ENCODE peak calls at places on chromosomes 11 and 22, in eight cellular contexts. H is A549, O is SK-N-SH, Z is IMR-90, W is K562, G is GM12878, M is H1, A is HepG2. N is an unnamed sample.

GRCh38 chr11:110759972-110760381 is 47.7 kb upstream of the ARHGAP20 start:
- DNase-seq in H (no peak), W (no peak), Z (peak), G (no peak), M (no peak), O (no peak), A (no peak), N (no peak)

GRCh38 chr11:122893131-122893530 is 10.6 kb downstream of the JHY start:
- DNase-seq in W (no peak), G (no peak), A (no peak), H (no peak), O (no peak), Z (no peak), M (no peak), N (no peak)

GRCh38 chr11:111623527-111624030 is 21.3 kb downstream of the SIK2 start:
- DNase-seq in O (no peak), Z (no peak), G (peak), M (no peak), H (no peak), W (no peak), A (peak), N (no peak)

GRCh38 chr11:19559746-19560145 is 152.9 kb upstream of the NAV2 start:
- DNase-seq in W (no peak), Z (no peak), O (peak), H (no peak), A (no peak), G (no peak), M (no peak), N (no peak)

GRCh38 chr11:126647735-126648134 is 292.2 kb downstream of the ST3GAL4 start:
- DNase-seq in H (peak), G (no peak), M (no peak), W (no peak), Z (peak), A (no peak), O (no peak), N (peak)

GRCh38 chr11:117722074-117722473 is 74.9 kb downstream of the DSCAML1 start:
- DNase-seq in G (no peak), H (no peak), W (no peak), A (no peak), O (no peak), M (no peak), Z (no peak), N (no peak)

GRCh38 chr22:46057206-46057605 is 80.2 kb upstream of the WNT7B start:
- DNase-seq in G (no peak), H (no peak), O (no peak), M (no peak), Z (no peak), W (no peak), A (no peak), N (no peak)

GRCh38 chr11:119779195-119780071 is 50.4 kb upstream of the NECTIN1 start:
- DNase-seq in G (no peak), O (peak), H (no peak), M (no peak), Z (no peak), A (no peak), W (no peak), N (no peak)

GRCh38 chr11:2313051-2313951 is 11.5 kb downstream of the TSPAN32 start:
- DNase-seq in Z (no peak), W (peak), A (no peak), H (no peak), G (no peak), O (no peak), M (no peak), N (no peak)

GRCh38 chr11:2775626-2776350 is 76.0 kb upstream of the KCNQ1OT1 start:
- DNase-seq in H (no peak), G (no peak), W (no peak), A (no peak), Z (no peak), O (no peak), M (no peak), N (no peak)

GRCh38 chr11:9861860-9862725 is 198.2 kb downstream of the SWAP70 start:
- DNase-seq in O (peak), M (no peak), A (peak), Z (peak), W (peak), G (peak), H (peak), N (peak)

GRCh38 chr11:94544832-94545640 is 1.3 kb downstream of the FUT4 start:
- DNase-seq in O (no peak), W (no peak), G (no peak), H (no peak), A (no peak), M (no peak), Z (no peak), N (no peak)

GRCh38 chr22:41888638-41889200 is 26.2 kb downstream of the SHISA8 start:
- DNase-seq in H (no peak), O (no peak), M (no peak), G (no peak), A (no peak), Z (peak), W (no peak), N (no peak)

GRCh38 chr11:68550485-68550817 is 89.9 kb downstream of the PPP6R3 start:
- DNase-seq in G (no peak), O (no peak), A (no peak), Z (peak), W (no peak), H (no peak), M (no peak), N (no peak)
- TF ChIP-seq RAD21 in G (no peak), O (no peak), A (no peak), Z (no peak), W (no peak), H (no peak), M (no peak), N (no peak)

GRCh38 chr11:16801288-16801980 is 63.0 kb downstream of the C11orf58 start:
- DNase-seq in M (no peak), W (no peak), Z (no peak), A (no peak), O (no peak), H (no peak), G (no peak), N (no peak)
- TF ChIP-seq RAD21 in M (no peak), W (no peak), Z (no peak), A (no peak), O (no peak), H (no peak), G (no peak), N (no peak)

GRCh38 chr11:113193894-113194293 is 120.5 kb upstream of the TTC12 start:
- DNase-seq in O (peak), Z (no peak), M (no peak), W (no peak), A (no peak), H (no peak), G (peak), N (no peak)
- TF ChIP-seq RAD21 in O (peak), Z (no peak), M (no peak), W (no peak), A (no peak), H (no peak), G (no peak), N (no peak)

GRCh38 chr11:66309475-66309874 is 7.4 kb downstream of the CD248 start:
- DNase-seq in A (no peak), G (no peak), H (no peak), Z (no peak), M (no peak), O (no peak), W (peak), N (no peak)

GRCh38 chr11:66311470-66311964 is 5.3 kb downstream of the CD248 start:
- DNase-seq in Z (no peak), O (no peak), W (no peak), A (no peak), H (no peak), M (no peak), G (no peak), N (no peak)

GRCh38 chr11:66312549-66313320 is 4.1 kb downstream of the CD248 start:
- DNase-seq in O (peak), M (peak), A (peak), Z (peak), G (no peak), H (peak), W (peak), N (peak)

GRCh38 chr11:66311965-66312548 is 4.8 kb downstream of the CD248 start:
- DNase-seq in A (peak), H (peak), W (peak), O (peak), Z (peak), M (peak), G (peak), N (peak)

GRCh38 chr11:66310324-66310723 is 6.5 kb downstream of the CD248 start:
- DNase-seq in Z (no peak), G (no peak), O (no peak), W (no peak), A (no peak), H (no peak), M (no peak), N (no peak)
- TF ChIP-seq RAD21 in Z (no peak), G (no peak), O (no peak), W (no peak), A (no peak), H (no peak), M (no peak), N (no peak)

GRCh38 chr22:22942511-22943329 is 55.1 kb downstream of the IGLL5 start:
- DNase-seq in H (peak), G (peak), W (peak), A (peak), O (peak), Z (peak), M (no peak), N (peak)

GRCh38 chr22:22945195-22945594 is 57.6 kb downstream of the IGLL5 start:
- DNase-seq in Z (no peak), G (no peak), W (no peak), H (no peak), A (no peak), M (no peak), O (no peak), N (no peak)

GRCh38 chr22:22944268-22944985 is 56.8 kb downstream of the IGLL5 start:
- DNase-seq in Z (no peak), A (no peak), H (no peak), M (no peak), G (no peak), W (no peak), O (no peak), N (no peak)

GRCh38 chr22:22941831-22942510 is 54.4 kb downstream of the IGLL5 start:
- DNase-seq in W (no peak), O (no peak), A (no peak), H (no peak), M (no peak), G (no peak), Z (no peak), N (no peak)

DNA sequence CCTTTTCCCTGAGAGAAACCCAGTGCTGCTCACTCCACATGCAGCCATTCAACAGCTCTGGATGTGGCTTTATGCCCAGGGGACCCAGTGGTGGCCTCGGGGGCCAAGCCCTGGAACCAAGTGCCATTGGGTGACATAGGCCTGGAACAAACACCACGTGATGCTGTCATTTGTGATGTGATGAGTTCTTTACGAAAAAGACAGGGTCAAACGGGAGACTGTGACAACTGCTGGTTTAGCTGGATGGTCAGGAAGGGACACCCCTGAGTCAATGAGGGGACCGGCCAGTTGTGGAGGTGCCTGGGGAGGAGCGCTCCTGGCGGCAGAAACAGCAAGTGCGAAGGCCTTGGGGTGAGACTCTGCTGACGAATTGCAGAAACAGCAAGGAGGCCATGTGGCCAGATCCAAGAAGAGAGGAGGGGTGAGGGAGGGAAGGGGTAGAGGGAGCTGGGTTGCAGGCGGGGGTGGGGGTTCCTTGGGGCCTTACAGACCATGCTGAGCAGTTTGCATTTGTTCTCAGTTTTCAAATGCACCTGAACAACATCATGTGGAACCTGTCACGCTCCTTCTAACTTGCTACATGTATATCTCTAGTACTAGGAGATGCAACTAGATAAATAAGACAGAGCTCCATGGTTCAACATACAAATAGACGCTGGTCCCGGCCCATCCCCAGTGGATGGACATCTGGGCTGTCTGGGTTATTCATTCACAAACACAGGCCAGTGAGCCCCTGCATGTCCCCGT is 56.1 kb downstream of the IGLL5 start:
- DNase-seq in H (no peak), O (peak), A (no peak), M (no peak), W (peak), Z (no peak), G (no peak), N (no peak)
- TF ChIP-seq RAD21 in H (no peak), O (no peak), A (no peak), M (no peak), W (no peak), Z (no peak), G (peak), N (no peak)

GRCh38 chr11:62542750-62543567 is 3.6 kb downstream of the AHNAK start:
- DNase-seq in H (peak), A (no peak), M (no peak), G (peak), O (peak), Z (peak), W (peak), N (peak)

GRCh38 chr11:62545437-62546243 is 966 bp downstream of the AHNAK start:
- DNase-seq in A (peak), O (peak), M (peak), H (peak), Z (peak), G (no peak), W (peak), N (peak)

GRCh38 chr11:62544521-62545436 is 1.8 kb downstream of the AHNAK start:
- DNase-seq in Z (no peak), W (peak), H (peak), A (no peak), G (no peak), O (no peak), M (no peak), N (no peak)

GRCh38 chr11:62542111-62542745 is 4.4 kb downstream of the AHNAK start:
- DNase-seq in O (no peak), H (no peak), W (no peak), A (no peak), M (no peak), Z (peak), G (no peak), N (no peak)

GRCh38 chr11:62543680-62544444 is 2.7 kb downstream of the AHNAK start:
- DNase-seq in Z (no peak), M (no peak), A (no peak), W (no peak), O (no peak), H (no peak), G (no peak), N (no peak)
- TF ChIP-seq RAD21 in Z (no peak), M (no peak), A (no peak), W (no peak), O (no peak), H (no peak), G (no peak), N (no peak)

GRCh38 chr11:74310857-74311256 is 583 bp downstream of the P4HA3 start:
- DNase-seq in O (no peak), W (no peak), H (no peak), A (no peak), M (no peak), G (no peak), Z (no peak), N (no peak)

GRCh38 chr11:74307409-74307808 is 4.0 kb downstream of the P4HA3 start:
- DNase-seq in M (no peak), G (no peak), Z (peak), A (no peak), O (peak), W (no peak), H (no peak), N (no peak)

GRCh38 chr11:74311352-74311926 is at the start of gene P4HA3:
- DNase-seq in W (peak), H (peak), G (no peak), Z (peak), M (peak), A (peak), O (peak), N (peak)

GRCh38 chr11:74312321-74312720 is 881 bp upstream of the P4HA3 start:
- DNase-seq in G (no peak), Z (no peak), O (no peak), M (no peak), A (no peak), H (peak), W (no peak), N (no peak)

DNA sequence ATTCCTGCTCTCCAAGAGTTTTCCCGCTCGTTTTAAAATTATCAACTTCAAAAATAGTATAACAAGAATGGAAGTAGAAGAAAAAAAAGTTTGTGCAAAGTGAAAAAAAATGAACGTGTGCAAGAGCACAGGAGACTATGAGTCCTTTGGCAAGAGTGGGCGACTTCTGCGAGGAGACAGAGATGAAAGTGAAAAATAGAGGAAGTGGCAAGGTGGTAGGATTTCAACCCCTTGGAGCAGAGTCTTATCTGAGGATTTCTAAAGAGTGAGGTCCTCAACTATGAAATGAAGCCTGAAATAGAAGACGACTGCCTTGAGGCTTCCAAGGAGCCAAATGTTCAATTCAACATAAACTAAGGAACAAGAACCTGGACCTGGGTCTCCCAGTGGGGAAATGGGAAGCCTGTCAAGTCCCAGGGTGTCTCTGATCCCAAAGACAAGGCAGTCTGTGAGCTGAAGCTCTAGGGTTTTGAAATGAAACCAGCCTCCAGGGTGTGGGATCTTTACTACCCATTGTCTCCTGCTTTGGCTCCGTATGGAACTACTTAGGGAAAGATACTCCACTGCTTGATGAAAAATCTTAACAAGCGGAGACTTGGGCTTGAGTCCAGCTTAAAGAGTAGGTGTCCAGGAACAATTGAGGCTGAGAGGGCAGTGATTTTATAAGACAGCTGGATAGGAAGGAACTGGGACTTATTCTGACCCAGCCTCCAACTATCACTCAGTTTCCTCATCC is 4.8 kb downstream of the P4HA3 start:
- DNase-seq in G (no peak), A (no peak), W (no peak), Z (no peak), O (no peak), H (no peak), M (no peak), N (no peak)
- TF ChIP-seq RAD21 in G (no peak), A (no peak), W (no peak), Z (no peak), O (no peak), H (no peak), M (no peak), N (no peak)

GRCh38 chr22:44795701-44796630 is 43.6 kb downstream of the ARHGAP8 start:
- DNase-seq in G (no peak), M (no peak), W (no peak), A (no peak), H (no peak), Z (no peak), O (no peak), N (no peak)
- TF ChIP-seq RAD21 in G (no peak), M (no peak), W (no peak), A (no peak), H (no peak), Z (no peak), O (no peak), N (no peak)